ENCODE peak calls at places on chromosomes 11 and 22, in eight cellular contexts. One of them, this sample, is unnamed.

GRCh38 chr22:23893957-23894709 is at the start of gene MIF:
- DNase-seq in psoas muscle: peak; percentile 96
- DNase-seq in colonic mucosa: peak; percentile 97
- DNase-seq in pancreas: peak; percentile 98
- DNase-seq in IMR-90: peak; percentile 91
- DNase-seq in GM06990: peak; percentile 99
- DNase-seq in stomach: peak; percentile 97
- DNase-seq in mammary epithelial cell: peak; percentile 95
- DNase-seq in this sample: peak; percentile 96

GRCh38 chr11:117868088-117868487 is 8.4 kb downstream of the FXYD6 start:
- DNase-seq in psoas muscle: no peak
- DNase-seq in colonic mucosa: no peak
- DNase-seq in pancreas: no peak
- DNase-seq in IMR-90: no peak
- DNase-seq in GM06990: no peak
- DNase-seq in stomach: no peak
- DNase-seq in mammary epithelial cell: no peak
- DNase-seq in this sample: no peak

GRCh38 chr11:65869643-65870306 is 2.8 kb downstream of the EFEMP2 start:
- DNase-seq in psoas muscle: no peak
- DNase-seq in colonic mucosa: no peak
- DNase-seq in pancreas: peak; percentile 69
- DNase-seq in IMR-90: no peak
- DNase-seq in GM06990: no peak
- DNase-seq in stomach: no peak
- DNase-seq in mammary epithelial cell: no peak
- DNase-seq in this sample: peak; percentile 49

GRCh38 chr11:17985517-17985916 is 27.3 kb downstream of the SERGEF start:
- DNase-seq in psoas muscle: no peak
- DNase-seq in colonic mucosa: no peak
- DNase-seq in pancreas: no peak
- DNase-seq in IMR-90: peak; percentile 51
- DNase-seq in GM06990: no peak
- DNase-seq in stomach: peak; percentile 37
- DNase-seq in mammary epithelial cell: peak; percentile 85
- DNase-seq in this sample: no peak

GRCh38 chr11:68347841-68348240 is 35.5 kb downstream of the LRP5 start:
- DNase-seq in psoas muscle: no peak
- DNase-seq in colonic mucosa: no peak
- DNase-seq in pancreas: no peak
- DNase-seq in IMR-90: no peak
- DNase-seq in GM06990: no peak
- DNase-seq in stomach: no peak
- DNase-seq in mammary epithelial cell: no peak
- DNase-seq in this sample: no peak

GRCh38 chr11:28835790-28836189 is 727.6 kb downstream of the METTL15 start:
- DNase-seq in psoas muscle: no peak
- DNase-seq in colonic mucosa: no peak
- DNase-seq in pancreas: no peak
- DNase-seq in IMR-90: peak; percentile 57
- DNase-seq in GM06990: no peak
- DNase-seq in stomach: no peak
- DNase-seq in mammary epithelial cell: peak; percentile 51
- DNase-seq in this sample: no peak

GRCh38 chr22:43974028-43974545 is 18.8 kb downstream of the SAMM50 start:
- DNase-seq in psoas muscle: no peak
- DNase-seq in colonic mucosa: no peak
- DNase-seq in pancreas: no peak
- DNase-seq in IMR-90: no peak
- DNase-seq in GM06990: no peak
- DNase-seq in stomach: no peak
- DNase-seq in mammary epithelial cell: no peak
- DNase-seq in this sample: no peak

GRCh38 chr11:118265954-118266353 is 1.9 kb upstream of the MPZL2 start:
- DNase-seq in psoas muscle: no peak
- DNase-seq in colonic mucosa: peak; percentile 89
- DNase-seq in pancreas: no peak
- DNase-seq in IMR-90: no peak
- DNase-seq in GM06990: no peak
- DNase-seq in stomach: peak; percentile 87
- DNase-seq in mammary epithelial cell: peak; percentile 74
- DNase-seq in this sample: peak; percentile 37

GRCh38 chr22:43921361-43921760 is 2.2 kb upstream of the PNPLA3 start:
- DNase-seq in psoas muscle: no peak
- DNase-seq in colonic mucosa: no peak
- DNase-seq in pancreas: no peak
- DNase-seq in IMR-90: peak; percentile 77
- DNase-seq in GM06990: no peak
- DNase-seq in stomach: no peak
- DNase-seq in mammary epithelial cell: peak; percentile 64
- DNase-seq in this sample: no peak

GRCh38 chr11:63802637-63803414 is 10.4 kb upstream of the SPINDOC start:
- DNase-seq in psoas muscle: no peak
- DNase-seq in colonic mucosa: peak; percentile 36
- DNase-seq in pancreas: peak; percentile 2
- DNase-seq in IMR-90: peak; percentile 57
- DNase-seq in GM06990: no peak
- DNase-seq in stomach: no peak
- DNase-seq in mammary epithelial cell: peak; percentile 76
- DNase-seq in this sample: no peak

GRCh38 chr22:48843640-48844039 is 984.0 kb downstream of the BRD1 start:
- DNase-seq in psoas muscle: no peak
- DNase-seq in colonic mucosa: no peak
- DNase-seq in pancreas: no peak
- DNase-seq in IMR-90: no peak
- DNase-seq in GM06990: no peak
- DNase-seq in stomach: no peak
- DNase-seq in mammary epithelial cell: no peak
- DNase-seq in this sample: no peak

GRCh38 chr11:116955548-116955947 is 118.1 kb upstream of the APOA1 start:
- DNase-seq in psoas muscle: no peak
- DNase-seq in colonic mucosa: no peak
- DNase-seq in pancreas: no peak
- DNase-seq in IMR-90: no peak
- DNase-seq in GM06990: no peak
- DNase-seq in stomach: no peak
- DNase-seq in mammary epithelial cell: no peak
- DNase-seq in this sample: no peak

GRCh38 chr11:47448566-47449427 is at the start of gene RAPSN:
- DNase-seq in psoas muscle: peak; percentile 92
- DNase-seq in colonic mucosa: no peak
- DNase-seq in pancreas: peak; percentile 76
- DNase-seq in IMR-90: no peak
- DNase-seq in GM06990: no peak
- DNase-seq in stomach: no peak
- DNase-seq in mammary epithelial cell: no peak
- DNase-seq in this sample: no peak

GRCh38 chr11:77175869-77176539 is 48.0 kb downstream of the MYO7A start:
- DNase-seq in psoas muscle: peak; percentile 71
- DNase-seq in colonic mucosa: no peak
- DNase-seq in pancreas: peak; percentile 55
- DNase-seq in IMR-90: no peak
- DNase-seq in GM06990: no peak
- DNase-seq in stomach: no peak
- DNase-seq in mammary epithelial cell: no peak
- DNase-seq in this sample: peak; percentile 54

GRCh38 chr11:67370351-67371076 is 2.9 kb downstream of the CLCF1 start:
- DNase-seq in psoas muscle: no peak
- DNase-seq in colonic mucosa: no peak
- DNase-seq in pancreas: no peak
- DNase-seq in IMR-90: peak; percentile 87
- DNase-seq in GM06990: no peak
- DNase-seq in stomach: no peak
- DNase-seq in mammary epithelial cell: no peak
- DNase-seq in this sample: no peak

GRCh38 chr11:102513869-102514268 is 16.7 kb downstream of the MMP7 start:
- DNase-seq in psoas muscle: peak; percentile 61
- DNase-seq in colonic mucosa: peak; percentile 35
- DNase-seq in pancreas: no peak
- DNase-seq in IMR-90: peak; percentile 34
- DNase-seq in GM06990: no peak
- DNase-seq in stomach: no peak
- DNase-seq in mammary epithelial cell: peak; percentile 48
- DNase-seq in this sample: no peak

GRCh38 chr11:75532200-75532972 is 6.6 kb upstream of the GDPD5 start:
- DNase-seq in psoas muscle: peak; percentile 74
- DNase-seq in colonic mucosa: peak; percentile 85
- DNase-seq in pancreas: no peak
- DNase-seq in IMR-90: peak; percentile 41
- DNase-seq in GM06990: no peak
- DNase-seq in stomach: peak; percentile 78
- DNase-seq in mammary epithelial cell: peak; percentile 43
- DNase-seq in this sample: peak; percentile 54

GRCh38 chr22:39175127-39176066 is 22.9 kb upstream of the CBX7 start:
- DNase-seq in psoas muscle: no peak
- DNase-seq in colonic mucosa: peak; percentile 17
- DNase-seq in pancreas: no peak
- DNase-seq in IMR-90: no peak
- DNase-seq in GM06990: no peak
- DNase-seq in stomach: no peak
- DNase-seq in mammary epithelial cell: no peak
- DNase-seq in this sample: no peak

GRCh38 chr11:27228232-27228631 is 134.8 kb downstream of the CCDC34 start:
- DNase-seq in psoas muscle: no peak
- DNase-seq in colonic mucosa: no peak
- DNase-seq in pancreas: no peak
- DNase-seq in IMR-90: no peak
- DNase-seq in GM06990: no peak
- DNase-seq in stomach: no peak
- DNase-seq in mammary epithelial cell: peak; percentile 88
- DNase-seq in this sample: no peak

GRCh38 chr11:94599510-94599909 is 32.3 kb downstream of the PIWIL4 start:
- DNase-seq in psoas muscle: no peak
- DNase-seq in colonic mucosa: no peak
- DNase-seq in pancreas: no peak
- DNase-seq in IMR-90: no peak
- DNase-seq in GM06990: no peak
- DNase-seq in stomach: no peak
- DNase-seq in mammary epithelial cell: no peak
- DNase-seq in this sample: peak; percentile 48

GRCh38 chr11:9594267-9595046 is 21.0 kb downstream of the WEE1 start:
- DNase-seq in psoas muscle: no peak
- DNase-seq in colonic mucosa: no peak
- DNase-seq in pancreas: no peak
- DNase-seq in IMR-90: peak; percentile 35
- DNase-seq in GM06990: no peak
- DNase-seq in stomach: no peak
- DNase-seq in mammary epithelial cell: no peak
- DNase-seq in this sample: no peak

DNA sequence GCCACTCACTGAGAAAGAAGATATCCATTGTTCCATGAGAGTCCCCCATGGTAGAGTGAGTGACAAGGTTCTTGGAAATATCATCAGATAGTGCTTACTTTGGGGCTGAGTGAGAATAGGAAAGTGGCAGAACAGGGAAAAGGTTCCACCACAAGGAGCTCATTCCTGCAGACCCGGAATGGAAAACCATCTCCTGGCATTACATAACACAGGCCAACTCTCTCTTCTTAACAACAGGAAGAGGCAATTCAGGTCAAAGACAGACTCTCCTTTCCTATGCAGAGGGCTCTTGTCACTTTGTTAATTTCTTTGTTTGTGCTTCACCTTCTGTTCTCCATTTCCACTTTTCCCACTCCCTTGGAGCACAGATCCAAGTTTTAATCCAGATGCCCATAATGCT is 259.7 kb downstream of the KIRREL3 start:
- DNase-seq in psoas muscle: no peak
- DNase-seq in colonic mucosa: no peak
- DNase-seq in pancreas: no peak
- DNase-seq in IMR-90: no peak
- DNase-seq in GM06990: no peak
- DNase-seq in stomach: no peak
- DNase-seq in mammary epithelial cell: no peak
- DNase-seq in this sample: no peak
- H3K27me3 ChIP-seq in psoas muscle: no peaks in the 10 kb centered on the region
- H3K27me3 ChIP-seq in colonic mucosa: no peaks in the 10 kb centered on the region
- H3K27me3 ChIP-seq in pancreas: no peaks in the 10 kb centered on the region
- H3K27me3 ChIP-seq in IMR-90: no peaks in the 10 kb centered on the region
- H3K27me3 ChIP-seq in GM06990: peaks cover 2% of the 10 kb centered on the region
- H3K27me3 ChIP-seq in stomach: peaks cover 3% of the 10 kb centered on the region
- H3K27me3 ChIP-seq in mammary epithelial cell: no peaks in the 10 kb centered on the region
- H3K27me3 ChIP-seq in this sample: peaks cover 10% of the 10 kb centered on the region

GRCh38 chr22:27487600-27488450 is 313.7 kb downstream of the MN1 start:
- DNase-seq in psoas muscle: no peak
- DNase-seq in colonic mucosa: peak; percentile 27
- DNase-seq in pancreas: no peak
- DNase-seq in IMR-90: peak; percentile 69
- DNase-seq in GM06990: no peak
- DNase-seq in stomach: no peak
- DNase-seq in mammary epithelial cell: no peak
- DNase-seq in this sample: no peak
- TF ChIP-seq CTCF in psoas muscle: no peak
- TF ChIP-seq CTCF in colonic mucosa: no peak
- TF ChIP-seq CTCF in pancreas: no peak
- TF ChIP-seq CTCF in IMR-90: no peak
- TF ChIP-seq CTCF in GM06990: no peak
- TF ChIP-seq CTCF in stomach: no peak
- TF ChIP-seq CTCF in mammary epithelial cell: no peak
- TF ChIP-seq CTCF in this sample: no peak

GRCh38 chr11:74470526-74470925 is 3.2 kb upstream of the KCNE3 start:
- DNase-seq in psoas muscle: no peak
- DNase-seq in colonic mucosa: no peak
- DNase-seq in pancreas: no peak
- DNase-seq in IMR-90: no peak
- DNase-seq in GM06990: no peak
- DNase-seq in stomach: no peak
- DNase-seq in mammary epithelial cell: no peak
- DNase-seq in this sample: no peak

GRCh38 chr11:74468058-74468457 is 709 bp upstream of the KCNE3 start:
- DNase-seq in psoas muscle: no peak
- DNase-seq in colonic mucosa: no peak
- DNase-seq in pancreas: no peak
- DNase-seq in IMR-90: no peak
- DNase-seq in GM06990: no peak
- DNase-seq in stomach: no peak
- DNase-seq in mammary epithelial cell: no peak
- DNase-seq in this sample: no peak

GRCh38 chr11:74466916-74467885 is at the start of gene KCNE3:
- DNase-seq in psoas muscle: peak; percentile 68
- DNase-seq in colonic mucosa: peak; percentile 77
- DNase-seq in pancreas: peak; percentile 79
- DNase-seq in IMR-90: no peak
- DNase-seq in GM06990: no peak
- DNase-seq in stomach: peak; percentile 57
- DNase-seq in mammary epithelial cell: no peak
- DNase-seq in this sample: peak; percentile 59

GRCh38 chr11:74471037-74471436 is 3.7 kb upstream of the KCNE3 start:
- DNase-seq in psoas muscle: no peak
- DNase-seq in colonic mucosa: no peak
- DNase-seq in pancreas: no peak
- DNase-seq in IMR-90: no peak
- DNase-seq in GM06990: no peak
- DNase-seq in stomach: no peak
- DNase-seq in mammary epithelial cell: no peak
- DNase-seq in this sample: no peak

GRCh38 chr11:74468521-74469280 is 1.4 kb upstream of the KCNE3 start:
- DNase-seq in psoas muscle: no peak
- DNase-seq in colonic mucosa: no peak
- DNase-seq in pancreas: no peak
- DNase-seq in IMR-90: no peak
- DNase-seq in GM06990: no peak
- DNase-seq in stomach: no peak
- DNase-seq in mammary epithelial cell: no peak
- DNase-seq in this sample: no peak
- H3K27me3 ChIP-seq in psoas muscle: no peaks in the 10 kb centered on the region
- H3K27me3 ChIP-seq in colonic mucosa: no peaks in the 10 kb centered on the region
- H3K27me3 ChIP-seq in pancreas: no peaks in the 10 kb centered on the region
- H3K27me3 ChIP-seq in IMR-90: peaks cover 73% of the 10 kb centered on the region
- H3K27me3 ChIP-seq in GM06990: peaks cover 3% of the 10 kb centered on the region
- H3K27me3 ChIP-seq in stomach: no peaks in the 10 kb centered on the region
- H3K27me3 ChIP-seq in mammary epithelial cell: peaks cover 6% of the 10 kb centered on the region
- H3K27me3 ChIP-seq in this sample: no peaks in the 10 kb centered on the region

GRCh38 chr11:2166091-2166851 is 5.3 kb upstream of the INS start:
- DNase-seq in psoas muscle: no peak
- DNase-seq in colonic mucosa: peak; percentile 42
- DNase-seq in pancreas: peak; percentile 75
- DNase-seq in IMR-90: no peak
- DNase-seq in GM06990: no peak
- DNase-seq in stomach: peak; percentile 46
- DNase-seq in mammary epithelial cell: peak; percentile 23
- DNase-seq in this sample: no peak
- TF ChIP-seq CTCF in psoas muscle: peak; percentile 53
- TF ChIP-seq CTCF in colonic mucosa: peak; percentile 58
- TF ChIP-seq CTCF in pancreas: peak; percentile 41
- TF ChIP-seq CTCF in IMR-90: peak; percentile 47
- TF ChIP-seq CTCF in GM06990: peak; percentile 54
- TF ChIP-seq CTCF in stomach: no peak
- TF ChIP-seq CTCF in mammary epithelial cell: peak; percentile 28
- TF ChIP-seq CTCF in this sample: peak; percentile 60

This sample was measured in heart left ventricle.